ENCODE peak calls at places on chromosomes 12 and 14, in ten cellular contexts. One of them, this sample, is unnamed.

GRCh38 chr14:54579606-54580005 is 12.7 kb downstream of the SAMD4A start:
- DNase-seq in endothelial cell of umbilical vein: peak
- DNase-seq in HCT116: no peak
- DNase-seq in transverse colon: no peak
- DNase-seq in sigmoid colon: no peak
- DNase-seq in breast epithelium: no peak
- DNase-seq in K562: no peak
- DNase-seq in HepG2: no peak
- DNase-seq in upper lobe of left lung: no peak
- DNase-seq in stomach: no peak
- DNase-seq in this sample: no peak

GRCh38 chr14:53668861-53669260 is 287.8 kb downstream of the BMP4 start:
- DNase-seq in endothelial cell of umbilical vein: no peak
- DNase-seq in HCT116: no peak
- DNase-seq in transverse colon: no peak
- DNase-seq in sigmoid colon: no peak
- DNase-seq in breast epithelium: no peak
- DNase-seq in K562: no peak
- DNase-seq in HepG2: no peak
- DNase-seq in upper lobe of left lung: no peak
- DNase-seq in stomach: no peak
- DNase-seq in this sample: no peak

GRCh38 chr12:91143241-91143640 is 31.9 kb upstream of the LUM start:
- DNase-seq in endothelial cell of umbilical vein: peak
- DNase-seq in HCT116: no peak
- DNase-seq in transverse colon: no peak
- DNase-seq in sigmoid colon: no peak
- DNase-seq in breast epithelium: no peak
- DNase-seq in K562: no peak
- DNase-seq in HepG2: no peak
- DNase-seq in upper lobe of left lung: no peak
- DNase-seq in stomach: no peak
- DNase-seq in this sample: no peak

GRCh38 chr12:26614217-26614616 is 218.8 kb downstream of the ITPR2 start:
- DNase-seq in endothelial cell of umbilical vein: peak
- DNase-seq in HCT116: peak
- DNase-seq in transverse colon: peak
- DNase-seq in sigmoid colon: no peak
- DNase-seq in breast epithelium: no peak
- DNase-seq in K562: peak
- DNase-seq in HepG2: no peak
- DNase-seq in upper lobe of left lung: no peak
- DNase-seq in stomach: no peak
- DNase-seq in this sample: no peak

GRCh38 chr12:127528576-127528975 is 738.4 kb upstream of the TMEM132C start:
- DNase-seq in endothelial cell of umbilical vein: no peak
- DNase-seq in HCT116: no peak
- DNase-seq in transverse colon: no peak
- DNase-seq in sigmoid colon: no peak
- DNase-seq in breast epithelium: no peak
- DNase-seq in K562: no peak
- DNase-seq in HepG2: no peak
- DNase-seq in upper lobe of left lung: no peak
- DNase-seq in stomach: no peak
- DNase-seq in this sample: no peak

GRCh38 chr12:100955139-100955538 is 160.6 kb downstream of the ANO4 start:
- DNase-seq in endothelial cell of umbilical vein: peak
- DNase-seq in HCT116: no peak
- DNase-seq in transverse colon: no peak
- DNase-seq in sigmoid colon: no peak
- DNase-seq in breast epithelium: no peak
- DNase-seq in K562: no peak
- DNase-seq in HepG2: peak
- DNase-seq in upper lobe of left lung: no peak
- DNase-seq in stomach: no peak
- DNase-seq in this sample: no peak

GRCh38 chr14:59190372-59190771 is 1.9 kb downstream of the DAAM1 start:
- DNase-seq in endothelial cell of umbilical vein: no peak
- DNase-seq in HCT116: no peak
- DNase-seq in transverse colon: peak
- DNase-seq in sigmoid colon: no peak
- DNase-seq in breast epithelium: no peak
- DNase-seq in K562: peak
- DNase-seq in HepG2: peak
- DNase-seq in upper lobe of left lung: no peak
- DNase-seq in stomach: no peak
- DNase-seq in this sample: no peak

GRCh38 chr12:72578327-72578726 is 306.2 kb downstream of the TRHDE start:
- DNase-seq in endothelial cell of umbilical vein: no peak
- DNase-seq in HCT116: no peak
- DNase-seq in transverse colon: no peak
- DNase-seq in sigmoid colon: no peak
- DNase-seq in breast epithelium: no peak
- DNase-seq in K562: peak
- DNase-seq in HepG2: no peak
- DNase-seq in upper lobe of left lung: no peak
- DNase-seq in stomach: no peak
- DNase-seq in this sample: no peak

GRCh38 chr14:104688755-104689619 is at the start of gene INF2:
- DNase-seq in endothelial cell of umbilical vein: peak
- DNase-seq in HCT116: no peak
- DNase-seq in transverse colon: peak
- DNase-seq in sigmoid colon: no peak
- DNase-seq in breast epithelium: no peak
- DNase-seq in K562: peak
- DNase-seq in HepG2: peak
- DNase-seq in upper lobe of left lung: peak
- DNase-seq in stomach: peak
- DNase-seq in this sample: peak

GRCh38 chr12:41486718-41487117 is 298.6 kb downstream of the PDZRN4 start:
- DNase-seq in endothelial cell of umbilical vein: no peak
- DNase-seq in HCT116: no peak
- DNase-seq in transverse colon: no peak
- DNase-seq in sigmoid colon: no peak
- DNase-seq in breast epithelium: no peak
- DNase-seq in K562: no peak
- DNase-seq in HepG2: no peak
- DNase-seq in upper lobe of left lung: no peak
- DNase-seq in stomach: no peak
- DNase-seq in this sample: no peak

GRCh38 chr12:122730215-122731014 is at the start of gene HCAR1:
- DNase-seq in endothelial cell of umbilical vein: no peak
- DNase-seq in HCT116: no peak
- DNase-seq in transverse colon: no peak
- DNase-seq in sigmoid colon: no peak
- DNase-seq in breast epithelium: peak
- DNase-seq in K562: no peak
- DNase-seq in HepG2: peak
- DNase-seq in upper lobe of left lung: peak
- DNase-seq in stomach: peak
- DNase-seq in this sample: peak

GRCh38 chr14:70655110-70655826 is 13.6 kb downstream of the TTC9 start:
- DNase-seq in endothelial cell of umbilical vein: peak
- DNase-seq in HCT116: no peak
- DNase-seq in transverse colon: peak
- DNase-seq in sigmoid colon: no peak
- DNase-seq in breast epithelium: no peak
- DNase-seq in K562: no peak
- DNase-seq in HepG2: no peak
- DNase-seq in upper lobe of left lung: no peak
- DNase-seq in stomach: peak
- DNase-seq in this sample: peak

GRCh38 chr12:111404362-111405148 is 1.2 kb upstream of the SH2B3 start:
- DNase-seq in endothelial cell of umbilical vein: peak
- DNase-seq in HCT116: no peak
- DNase-seq in transverse colon: no peak
- DNase-seq in sigmoid colon: peak
- DNase-seq in breast epithelium: no peak
- DNase-seq in K562: peak
- DNase-seq in HepG2: peak
- DNase-seq in upper lobe of left lung: no peak
- DNase-seq in stomach: no peak
- DNase-seq in this sample: no peak

GRCh38 chr12:111407371-111408115 is 1.8 kb downstream of the SH2B3 start:
- DNase-seq in endothelial cell of umbilical vein: no peak
- DNase-seq in HCT116: no peak
- DNase-seq in transverse colon: no peak
- DNase-seq in sigmoid colon: no peak
- DNase-seq in breast epithelium: no peak
- DNase-seq in K562: peak
- DNase-seq in HepG2: no peak
- DNase-seq in upper lobe of left lung: no peak
- DNase-seq in stomach: no peak
- DNase-seq in this sample: no peak

GRCh38 chr12:111405149-111405855 is 421 bp upstream of the SH2B3 start:
- DNase-seq in endothelial cell of umbilical vein: peak
- DNase-seq in HCT116: peak
- DNase-seq in transverse colon: peak
- DNase-seq in sigmoid colon: peak
- DNase-seq in breast epithelium: peak
- DNase-seq in K562: peak
- DNase-seq in HepG2: peak
- DNase-seq in upper lobe of left lung: peak
- DNase-seq in stomach: peak
- DNase-seq in this sample: peak

GRCh38 chr12:111406474-111407370 is 999 bp downstream of the SH2B3 start:
- DNase-seq in endothelial cell of umbilical vein: no peak
- DNase-seq in HCT116: no peak
- DNase-seq in transverse colon: no peak
- DNase-seq in sigmoid colon: peak
- DNase-seq in breast epithelium: no peak
- DNase-seq in K562: peak
- DNase-seq in HepG2: no peak
- DNase-seq in upper lobe of left lung: peak
- DNase-seq in stomach: no peak
- DNase-seq in this sample: peak

DNA sequence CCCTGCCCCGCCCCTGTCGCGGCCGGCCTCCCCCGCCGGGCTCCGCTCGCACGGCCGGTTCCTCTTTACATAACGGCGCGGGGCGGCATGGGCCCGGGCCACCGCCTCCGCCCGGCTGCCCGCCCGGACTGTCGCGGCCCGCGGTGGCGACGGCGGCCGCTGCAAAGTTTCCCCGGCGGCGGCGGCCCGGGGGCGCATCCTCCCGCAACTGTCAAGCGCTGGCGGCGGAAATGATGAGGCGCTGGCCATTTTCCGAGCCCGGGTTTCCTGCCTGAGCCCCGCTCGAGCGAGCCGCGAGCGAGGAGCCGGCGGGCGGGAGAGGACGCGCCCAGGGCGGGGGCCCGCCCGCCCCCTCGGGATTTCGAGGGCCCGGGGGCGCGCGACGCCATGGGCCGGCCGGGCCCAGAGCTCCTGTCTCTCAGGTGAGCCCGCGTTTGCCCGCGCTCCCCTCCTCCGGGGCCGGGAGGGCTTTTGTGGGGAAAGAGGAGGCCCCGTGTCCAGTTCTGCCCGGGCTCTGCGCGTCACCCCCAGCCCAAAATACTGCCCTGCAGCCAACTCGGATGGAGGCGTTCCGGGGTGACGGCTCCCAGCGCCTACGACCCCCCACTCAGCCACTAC is at the start of gene SH2B3:
- DNase-seq in endothelial cell of umbilical vein: no peak
- DNase-seq in HCT116: no peak
- DNase-seq in transverse colon: no peak
- DNase-seq in sigmoid colon: no peak
- DNase-seq in breast epithelium: no peak
- DNase-seq in K562: no peak
- DNase-seq in HepG2: no peak
- DNase-seq in upper lobe of left lung: no peak
- DNase-seq in stomach: no peak
- DNase-seq in this sample: no peak
- TF ChIP-seq POLR2A in endothelial cell of umbilical vein: peak
- TF ChIP-seq POLR2A in HCT116: no peak
- TF ChIP-seq POLR2A in transverse colon: no peak
- TF ChIP-seq POLR2A in sigmoid colon: no peak
- TF ChIP-seq POLR2A in breast epithelium: no peak
- TF ChIP-seq POLR2A in K562: peak
- TF ChIP-seq POLR2A in HepG2: no peak
- TF ChIP-seq POLR2A in upper lobe of left lung: no peak
- TF ChIP-seq POLR2A in stomach: no peak
- TF ChIP-seq POLR2A in this sample: peak

GRCh38 chr12:48865441-48866290 is at the start of gene RND1:
- DNase-seq in endothelial cell of umbilical vein: peak
- DNase-seq in HCT116: peak
- DNase-seq in transverse colon: peak
- DNase-seq in sigmoid colon: peak
- DNase-seq in breast epithelium: peak
- DNase-seq in K562: peak
- DNase-seq in HepG2: peak
- DNase-seq in upper lobe of left lung: peak
- DNase-seq in stomach: peak
- DNase-seq in this sample: peak
- TF ChIP-seq CTCF in endothelial cell of umbilical vein: no peak
- TF ChIP-seq CTCF in HCT116: peak
- TF ChIP-seq CTCF in transverse colon: no peak
- TF ChIP-seq CTCF in sigmoid colon: no peak
- TF ChIP-seq CTCF in breast epithelium: no peak
- TF ChIP-seq CTCF in K562: peak
- TF ChIP-seq CTCF in HepG2: peak
- TF ChIP-seq CTCF in upper lobe of left lung: peak
- TF ChIP-seq CTCF in stomach: no peak
- TF ChIP-seq CTCF in this sample: no peak

GRCh38 chr14:20456971-20457370 is 1.9 kb downstream of the APEX1 start:
- DNase-seq in endothelial cell of umbilical vein: no peak
- DNase-seq in HCT116: no peak
- DNase-seq in transverse colon: no peak
- DNase-seq in sigmoid colon: no peak
- DNase-seq in breast epithelium: no peak
- DNase-seq in K562: no peak
- DNase-seq in HepG2: no peak
- DNase-seq in upper lobe of left lung: no peak
- DNase-seq in stomach: no peak
- DNase-seq in this sample: no peak
- TF ChIP-seq POLR2AphosphoS5 in endothelial cell of umbilical vein: no peak
- TF ChIP-seq POLR2AphosphoS5 in HCT116: no peak
- TF ChIP-seq POLR2AphosphoS5 in transverse colon: peak
- TF ChIP-seq POLR2AphosphoS5 in sigmoid colon: no peak
- TF ChIP-seq POLR2AphosphoS5 in breast epithelium: no peak
- TF ChIP-seq POLR2AphosphoS5 in K562: no peak
- TF ChIP-seq POLR2AphosphoS5 in HepG2: no peak
- TF ChIP-seq POLR2AphosphoS5 in upper lobe of left lung: no peak
- TF ChIP-seq POLR2AphosphoS5 in stomach: no peak
- TF ChIP-seq POLR2AphosphoS5 in this sample: peak

DNA sequence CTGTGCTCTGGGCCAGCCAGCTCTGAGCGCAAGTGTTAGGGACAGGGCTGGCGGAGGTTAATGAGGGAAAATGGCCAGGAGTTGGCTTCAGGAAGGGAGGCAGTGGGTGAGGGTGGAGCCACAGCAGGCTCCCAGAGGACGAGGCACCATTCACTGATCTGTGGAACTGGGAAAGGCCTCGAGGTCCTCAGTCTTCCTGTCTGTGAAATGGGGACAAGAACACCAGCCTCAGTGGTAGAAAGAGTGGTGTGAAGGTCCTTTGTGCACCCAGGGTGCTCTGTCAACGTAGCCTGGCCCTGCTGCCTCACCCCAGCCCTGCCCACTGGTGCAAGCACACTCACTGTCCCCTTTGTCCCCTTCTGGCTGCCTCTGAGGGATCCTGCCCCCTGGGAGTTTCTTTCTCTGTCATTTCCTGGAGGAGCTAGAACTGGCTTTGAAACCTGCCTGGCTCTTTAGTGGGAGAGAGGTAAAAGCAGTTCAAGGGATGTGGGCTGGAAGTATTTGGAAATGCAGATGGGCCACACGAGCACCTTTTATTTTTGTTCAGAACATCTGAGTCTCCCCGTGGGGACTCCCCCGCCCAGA is 25.0 kb downstream of the SYNDIG1L start:
- DNase-seq in endothelial cell of umbilical vein: no peak
- DNase-seq in HCT116: no peak
- DNase-seq in transverse colon: no peak
- DNase-seq in sigmoid colon: no peak
- DNase-seq in breast epithelium: no peak
- DNase-seq in K562: no peak
- DNase-seq in HepG2: no peak
- DNase-seq in upper lobe of left lung: no peak
- DNase-seq in stomach: no peak
- DNase-seq in this sample: no peak
- TF ChIP-seq POLR2A in endothelial cell of umbilical vein: no peak
- TF ChIP-seq POLR2A in HCT116: no peak
- TF ChIP-seq POLR2A in transverse colon: no peak
- TF ChIP-seq POLR2A in sigmoid colon: no peak
- TF ChIP-seq POLR2A in breast epithelium: no peak
- TF ChIP-seq POLR2A in K562: no peak
- TF ChIP-seq POLR2A in HepG2: no peak
- TF ChIP-seq POLR2A in upper lobe of left lung: no peak
- TF ChIP-seq POLR2A in stomach: no peak
- TF ChIP-seq POLR2A in this sample: no peak

This sample was measured in spleen.